ENCODE peak calls at places on chromosomes 3 and 15, in seven cellular contexts. C, A, F, P, J, Y and R are unnamed samples. For H3K4me1, the result is how much of the 10 kb centered on the place peaks cover.

GRCh38 chr15:34318277-34319079 is 19.1 kb downstream of the SLC12A6 start:
- DNase-seq in Y (peak), J (peak), P (no peak), F (peak), A (peak), C (peak), R (peak)

GRCh38 chr15:57031605-57032004 is 113.2 kb downstream of the TCF12 start:
- DNase-seq in J (peak), Y (no peak), A (no peak), F (no peak), P (no peak), C (peak), R (no peak)

GRCh38 chr3:170632780-170633179 is 46.9 kb upstream of the SLC7A14 start:
- DNase-seq in F (no peak), P (no peak), A (no peak), Y (no peak), C (no peak), J (no peak), R (no peak)

GRCh38 chr3:44338828-44339127 is 212 bp downstream of the TCAIM start:
- DNase-seq in C (no peak), P (no peak), F (no peak), J (no peak), A (no peak), Y (no peak), R (no peak)

GRCh38 chr3:189308594-189308993 is 136.8 kb downstream of the TPRG1 start:
- DNase-seq in A (no peak), J (no peak), C (no peak), P (no peak), Y (no peak), F (no peak), R (no peak)

GRCh38 chr15:88834211-88834812 is 31.1 kb downstream of the ACAN start:
- DNase-seq in F (peak), C (peak), Y (peak), J (peak), A (peak), P (no peak), R (no peak)

GRCh38 chr3:170751894-170752283 is 118.1 kb downstream of the RPL22L1 start:
- DNase-seq in A (no peak), J (no peak), Y (no peak), P (no peak), F (no peak), C (no peak), R (no peak)

GRCh38 chr3:43432462-43432861 is 146.1 kb downstream of the SNRK start:
- DNase-seq in P (no peak), F (no peak), C (no peak), J (no peak), A (no peak), Y (no peak), R (no peak)

GRCh38 chr3:30970183-30970582 is 75.7 kb upstream of the GADL1 start:
- DNase-seq in J (peak), P (no peak), C (no peak), F (no peak), Y (no peak), A (no peak), R (no peak)

GRCh38 chr3:49609815-49610214 is 55.5 kb downstream of the BSN start:
- DNase-seq in F (no peak), C (peak), J (no peak), Y (no peak), P (no peak), A (no peak), R (no peak)

GRCh38 chr3:170130532-170130931 is 51.0 kb downstream of the PHC3 start:
- DNase-seq in Y (no peak), A (no peak), F (no peak), C (no peak), P (no peak), J (no peak), R (no peak)

GRCh38 chr3:121757087-121757811 is 7.7 kb upstream of the GOLGB1 start:
- DNase-seq in J (no peak), C (no peak), A (no peak), P (no peak), F (no peak), Y (no peak), R (no peak)

GRCh38 chr3:124529826-124530571 is 200.3 kb upstream of the UMPS start:
- DNase-seq in F (no peak), Y (no peak), P (no peak), A (no peak), C (peak), J (peak), R (no peak)

GRCh38 chr3:169563775-169564059 is 99.8 kb downstream of the MECOM start:
- DNase-seq in C (no peak), Y (no peak), P (no peak), F (no peak), J (no peak), A (no peak), R (no peak)

GRCh38 chr3:15941958-15942357 is 144.2 kb upstream of the ANKRD28 start:
- DNase-seq in F (no peak), A (no peak), C (no peak), Y (no peak), P (no peak), J (no peak), R (no peak)

GRCh38 chr3:88632226-88632625 is 475.2 kb upstream of the EPHA3 start:
- DNase-seq in A (no peak), P (no peak), C (no peak), J (no peak), F (no peak), Y (no peak), R (no peak)

GRCh38 chr3:81302045-81302444 is 459.4 kb downstream of the GBE1 start:
- DNase-seq in J (peak), Y (peak), C (peak), F (peak), P (no peak), A (peak), R (no peak)

GRCh38 chr15:41999290-42000285 is 21.3 kb downstream of the PLA2G4E start:
- DNase-seq in J (no peak), C (no peak), A (no peak), P (no peak), Y (no peak), F (no peak), R (no peak)

DNA sequence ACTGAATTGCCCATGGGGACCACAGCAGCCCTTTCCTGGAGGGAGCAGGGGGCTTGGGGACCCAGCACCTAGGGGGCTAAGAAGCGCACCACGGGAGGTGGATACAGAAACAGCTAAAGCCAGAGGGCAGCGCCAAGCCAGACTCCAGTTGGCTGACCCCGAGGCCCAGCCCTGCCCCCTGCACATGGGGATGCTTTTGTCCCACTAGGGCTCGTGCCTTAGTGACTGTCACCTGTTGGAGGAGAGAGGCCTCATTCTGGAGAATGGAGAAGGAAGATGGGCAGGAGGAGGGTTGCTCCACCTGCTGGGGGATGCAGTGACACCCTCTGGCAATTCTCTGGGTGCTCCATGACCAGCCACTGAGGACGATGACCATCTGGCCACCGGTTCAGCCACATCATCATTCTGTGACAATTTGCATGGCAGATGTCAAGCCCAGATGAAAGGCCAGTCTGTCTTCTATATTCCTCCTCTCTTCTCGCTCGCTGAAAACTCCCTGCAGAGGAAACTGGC is 167.8 kb upstream of the TLE3 start:
- DNase-seq in A (no peak), Y (no peak), P (no peak), F (no peak), C (no peak), J (no peak), R (no peak)
- TF ChIP-seq CTCF in A (peak), Y (no peak), P (no peak), F (peak), C (no peak), J (no peak), R (peak)

GRCh38 chr15:80984856-80985255 is 4.8 kb downstream of the MESD start:
- DNase-seq in C (peak), Y (peak), A (no peak), J (no peak), P (no peak), F (no peak), R (no peak)
- TF ChIP-seq POLR2A in C (no peak), Y (no peak), A (no peak), J (no peak), P (no peak), F (no peak), R (no peak)

GRCh38 chr3:185631108-185631507 is 45.0 kb downstream of the SENP2 start:
- DNase-seq in C (no peak), A (no peak), F (no peak), P (no peak), J (no peak), Y (no peak), R (no peak)

GRCh38 chr3:185630182-185630622 is 44.1 kb downstream of the SENP2 start:
- DNase-seq in F (no peak), A (no peak), Y (peak), C (peak), J (peak), P (no peak), R (peak)

GRCh38 chr3:185631508-185632206 is 45.6 kb downstream of the SENP2 start:
- DNase-seq in A (no peak), F (peak), Y (no peak), P (no peak), C (no peak), J (no peak), R (no peak)

GRCh38 chr3:185632996-185633395 is 46.9 kb downstream of the SENP2 start:
- DNase-seq in P (no peak), A (no peak), J (no peak), C (no peak), Y (no peak), F (no peak), R (no peak)

GRCh38 chr3:185629554-185630181 is 43.6 kb downstream of the SENP2 start:
- DNase-seq in F (no peak), Y (no peak), C (no peak), J (no peak), A (no peak), P (no peak), R (no peak)
- H3K4me1 ChIP-seq in F (under half), Y (under half), C (under half), J (under half), A (under half), P (under half), R (under half)

DNA sequence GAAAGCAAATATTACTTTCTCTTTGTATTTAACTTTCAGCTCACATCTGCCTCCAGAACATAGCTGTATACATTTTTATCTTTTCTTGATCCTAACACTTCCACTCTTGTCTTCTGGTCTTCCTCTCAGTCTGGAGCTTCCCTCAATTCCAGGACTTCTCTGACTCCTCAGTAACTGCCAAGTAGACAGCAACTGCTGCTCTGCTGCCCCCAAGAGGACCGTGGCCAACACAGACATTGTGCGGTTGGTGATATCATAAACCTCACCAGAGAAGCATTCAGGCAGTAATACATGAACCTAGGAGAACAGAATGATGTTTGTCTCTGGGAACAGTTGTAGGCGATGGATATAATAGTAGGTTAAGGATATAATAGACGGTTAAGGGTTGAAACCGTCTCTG is 45.2 kb upstream of the FGF12 start:
- DNase-seq in Y (no peak), J (peak), C (peak), P (no peak), A (peak), F (peak), R (peak)
- TF ChIP-seq CTCF in Y (no peak), J (peak), C (no peak), P (peak), A (peak), F (peak), R (peak)

DNA sequence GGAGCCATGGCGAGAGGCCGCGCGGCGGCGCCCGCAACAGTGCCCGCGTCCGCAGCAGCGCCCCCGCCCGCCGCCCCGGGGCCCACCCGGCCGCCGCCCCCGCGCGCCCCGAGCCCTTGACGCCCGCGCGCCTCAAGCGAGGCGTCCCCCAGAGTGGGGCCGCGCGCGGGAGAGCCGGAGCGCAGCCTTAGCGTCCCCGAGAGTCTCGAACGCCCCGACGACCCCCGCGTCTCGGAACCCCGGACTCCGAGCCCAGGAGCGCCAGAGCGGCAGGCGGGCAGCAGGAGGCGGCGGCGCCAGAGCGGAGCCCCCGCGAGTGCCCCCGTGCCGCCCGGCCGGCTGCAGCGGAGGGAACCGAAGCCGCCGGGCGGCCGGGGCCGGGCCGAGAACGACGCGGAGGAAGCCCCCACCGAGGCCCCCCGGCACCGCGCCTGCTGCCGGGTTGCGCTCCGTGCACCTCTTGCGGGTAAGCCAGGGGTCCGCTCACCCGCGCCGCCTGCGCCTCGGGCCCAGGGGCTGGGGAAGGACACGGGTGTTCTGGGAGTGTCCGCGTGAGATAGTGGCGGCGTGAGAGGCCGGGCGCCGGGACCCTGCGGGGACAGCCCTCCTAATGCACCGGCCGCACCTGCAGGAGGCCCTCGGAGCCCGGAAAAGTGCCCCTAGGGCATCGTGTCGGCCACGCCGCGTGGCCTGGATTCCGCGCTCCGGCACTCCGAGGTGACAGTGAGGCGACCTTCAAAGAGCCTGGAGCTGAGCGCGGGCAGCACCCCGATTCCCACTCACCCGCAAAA is 51.9 kb upstream of the ULK4 start:
- DNase-seq in Y (peak), C (peak), F (no peak), P (peak), A (peak), J (no peak), R (peak)
- TF ChIP-seq POLR2A in Y (no peak), C (peak), F (peak), P (no peak), A (no peak), J (no peak), R (peak)

GRCh38 chr15:78550194-78550593 is 9.9 kb downstream of the PSMA4 start:
- DNase-seq in J (no peak), Y (no peak), F (no peak), A (no peak), P (no peak), C (no peak), R (no peak)
- H3K4me1 ChIP-seq in J (under half), Y (under half), F (under half), A (under half), P (under half), C (under half), R (under half)

GRCh38 chr15:26073430-26074333 is 210.6 kb upstream of the ATP10A start:
- DNase-seq in F (no peak), A (no peak), J (no peak), Y (no peak), C (no peak), P (no peak), R (no peak)
- TF ChIP-seq CTCF in F (no peak), A (peak), J (no peak), Y (no peak), C (no peak), P (no peak), R (no peak)

DNA sequence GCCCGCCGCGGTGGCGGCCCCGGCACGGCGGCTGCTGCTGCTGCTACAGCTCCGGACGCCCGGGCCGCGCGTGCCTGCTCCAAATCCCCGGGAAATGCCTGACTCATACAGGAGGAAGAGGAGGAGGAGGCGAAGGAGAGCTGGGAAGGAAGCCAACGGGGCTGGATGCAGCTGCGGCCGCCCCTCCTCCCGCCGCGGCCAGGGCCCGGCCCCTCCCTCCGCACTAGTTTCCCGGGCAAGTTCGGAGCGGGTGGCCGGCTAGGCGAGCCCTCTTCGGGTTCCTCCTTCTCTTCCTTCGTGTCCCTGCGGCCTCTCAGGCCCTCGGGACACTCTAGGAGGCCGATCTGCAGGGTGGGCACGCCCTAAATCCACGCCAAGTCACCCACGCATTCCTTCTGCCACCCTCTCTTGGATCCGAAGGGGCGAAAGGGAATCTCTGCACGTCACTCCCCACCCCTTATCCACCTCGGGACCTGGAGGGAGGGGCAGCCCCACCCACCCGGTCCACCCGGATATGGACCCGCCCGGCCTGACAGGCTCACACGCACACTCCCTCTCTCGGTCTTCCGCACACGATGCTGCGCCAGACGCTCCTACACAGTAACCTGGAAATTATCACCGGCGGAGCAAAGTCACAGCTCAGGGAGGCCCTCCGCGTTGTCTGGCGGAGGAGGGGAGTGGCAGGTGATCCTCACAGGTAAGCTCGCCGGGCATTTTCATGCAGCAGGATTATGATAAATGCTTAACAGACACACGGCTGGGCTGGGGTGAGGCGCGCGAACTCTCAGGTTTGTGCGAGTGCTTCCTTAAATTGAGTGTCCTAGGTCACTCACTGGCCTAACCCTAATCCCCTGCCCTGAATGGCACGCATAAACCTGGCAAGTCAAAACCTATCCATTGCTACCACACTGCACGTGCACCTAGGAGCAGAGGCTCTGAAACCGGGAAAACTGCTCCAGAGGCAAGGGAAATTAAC is at the start of the genes OSBPL10 and ZNF860:
- DNase-seq in F (peak), Y (peak), P (peak), J (peak), C (peak), A (peak), R (peak)
- TF ChIP-seq POLR2A in F (peak), Y (peak), P (no peak), J (peak), C (peak), A (no peak), R (peak)

DNA sequence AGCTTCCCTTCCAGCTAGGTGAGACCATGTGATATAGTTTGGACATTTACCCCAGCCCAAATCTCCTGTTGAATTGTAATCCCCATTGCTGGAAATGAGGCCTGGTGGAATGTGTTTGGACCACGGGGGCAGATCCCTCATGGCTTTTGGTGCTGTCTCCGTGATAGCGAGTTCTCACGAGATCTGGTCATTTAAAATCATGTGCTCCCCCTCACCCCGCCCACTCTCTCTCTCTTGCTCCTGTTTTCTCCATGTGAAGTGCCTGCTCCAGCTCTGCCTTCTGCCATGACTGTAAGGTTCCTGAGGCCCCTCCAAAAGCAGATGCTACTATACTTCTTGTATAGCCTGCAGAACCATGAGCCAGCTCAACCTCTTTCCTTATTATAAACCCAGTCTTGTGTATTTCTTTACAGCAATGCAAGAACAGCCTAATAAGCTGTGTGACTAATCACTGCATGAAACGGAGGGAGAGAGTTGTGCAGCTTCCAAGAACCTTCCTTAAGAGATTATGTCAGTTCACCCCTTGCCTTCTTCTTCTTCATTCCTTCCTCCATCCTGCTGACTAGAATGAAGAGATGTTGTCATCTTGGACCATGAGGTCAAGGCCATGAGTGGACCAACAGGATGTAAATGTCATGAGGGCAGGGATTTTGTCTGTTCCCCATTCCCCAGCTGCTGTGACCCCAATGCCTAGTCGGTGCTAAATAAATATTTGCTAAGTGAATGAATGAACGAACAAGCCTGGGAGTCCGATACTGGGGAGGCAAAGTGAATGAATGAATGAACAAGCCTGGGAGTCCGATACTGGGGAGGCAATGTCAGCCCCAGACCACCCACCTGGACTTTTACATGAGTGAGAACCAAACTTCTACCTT is 90.9 kb downstream of the CPN2 start:
- DNase-seq in A (no peak), F (no peak), P (no peak), J (no peak), Y (no peak), C (peak), R (no peak)
- H3K4me1 ChIP-seq in A (under half), F (under half), P (under half), J (under half), Y (under half), C (under half), R (under half)

GRCh38 chr3:51669241-51670052 is 1.6 kb upstream of the TEX264 start:
- DNase-seq in P (peak), J (peak), F (peak), A (peak), C (peak), Y (peak), R (peak)
- TF ChIP-seq CTCF in P (peak), J (peak), F (peak), A (no peak), C (peak), Y (peak), R (peak)